ENCODE peak calls at places on chromosomes 12 and 14, in six cellular contexts. I is transverse colon, H is suprapubic skin, R is A549, C is stomach, M is HepG2. S is an unnamed sample.

GRCh38 chr12:88420460-88420859 is 159.8 kb downstream of the KITLG start:
- DNase-seq in I (no peak), H (no peak), R (peak), C (no peak), M (no peak), S (no peak)

GRCh38 chr12:89247962-89248361 is 104.3 kb downstream of the DUSP6 start:
- DNase-seq in I (no peak), H (no peak), R (no peak), C (no peak), M (no peak), S (no peak)

GRCh38 chr12:110619534-110619953 is 5.6 kb downstream of the TCTN1 start:
- DNase-seq in I (no peak), H (no peak), R (no peak), C (no peak), M (no peak), S (no peak)

GRCh38 chr14:33114331-33114730 is 175.7 kb downstream of the NPAS3 start:
- DNase-seq in I (no peak), H (no peak), R (no peak), C (no peak), M (no peak), S (no peak)

GRCh38 chr12:118536306-118536900 is 160.0 kb downstream of the SUDS3 start:
- DNase-seq in I (no peak), H (no peak), R (no peak), C (no peak), M (no peak), S (no peak)

GRCh38 chr14:40122978-40123648 is 690.9 kb upstream of the FBXO33 start:
- DNase-seq in I (no peak), H (no peak), R (no peak), C (no peak), M (no peak), S (no peak)

GRCh38 chr12:93442411-93443340 is 929 bp upstream of the UBE2N start:
- DNase-seq in I (no peak), H (no peak), R (no peak), C (no peak), M (no peak), S (no peak)

GRCh38 chr12:62632521-62632920 is 165.9 kb downstream of the MON2 start:
- DNase-seq in I (peak), H (peak), R (no peak), C (no peak), M (peak), S (peak)

GRCh38 chr12:50043308-50043707 is 14.1 kb upstream of the ASIC1 start:
- DNase-seq in I (no peak), H (no peak), R (no peak), C (no peak), M (no peak), S (no peak)

GRCh38 chr12:112097641-112098040 is 10.9 kb downstream of the NAA25 start:
- DNase-seq in I (no peak), H (no peak), R (no peak), C (no peak), M (no peak), S (no peak)

GRCh38 chr14:73829526-73830431 is 21.9 kb upstream of the PTGR2 start:
- DNase-seq in I (no peak), H (no peak), R (peak), C (no peak), M (peak), S (peak)

GRCh38 chr12:27821259-27821973 is 41.4 kb upstream of the MANSC4 start:
- DNase-seq in I (peak), H (no peak), R (peak), C (peak), M (peak), S (no peak)

GRCh38 chr14:58243790-58244555 is 670 bp upstream of the PSMA3 start:
- DNase-seq in I (no peak), H (no peak), R (peak), C (no peak), M (peak), S (no peak)

GRCh38 chr12:42961395-42961794 is 371.8 kb upstream of the PRICKLE1 start:
- DNase-seq in I (no peak), H (no peak), R (peak), C (no peak), M (peak), S (peak)

GRCh38 chr12:48380596-48380995 is 29.9 kb upstream of the ZNF641 start:
- DNase-seq in I (no peak), H (no peak), R (no peak), C (no peak), M (no peak), S (no peak)

GRCh38 chr12:71000748-71001147 is 80.2 kb upstream of the PTPRR start:
- DNase-seq in I (no peak), H (no peak), R (no peak), C (no peak), M (no peak), S (no peak)

GRCh38 chr14:49853572-49854375 is 1.2 kb upstream of the NEMF start:
- DNase-seq in I (peak), H (no peak), R (peak), C (peak), M (peak), S (peak)

GRCh38 chr14:49857427-49858003 is 4.9 kb upstream of the NEMF start:
- DNase-seq in I (no peak), H (no peak), R (no peak), C (no peak), M (no peak), S (no peak)

GRCh38 chr14:49849213-49849847 is 3.3 kb downstream of the NEMF start:
- DNase-seq in I (no peak), H (no peak), R (no peak), C (no peak), M (no peak), S (no peak)

GRCh38 chr14:49853158-49853477 is 530 bp upstream of the NEMF start:
- DNase-seq in I (no peak), H (no peak), R (no peak), C (no peak), M (no peak), S (no peak)

GRCh38 chr14:49852351-49853157 is at the start of gene NEMF:
- DNase-seq in I (peak), H (peak), R (peak), C (peak), M (peak), S (peak)
- TF ChIP-seq EP300 in I (no peak), H (no peak), R (no peak), C (no peak), M (no peak), S (no peak)

GRCh38 chr12:69345742-69346141 is 2.4 kb upstream of the LYZ start:
- DNase-seq in I (no peak), H (no peak), R (no peak), C (no peak), M (no peak), S (no peak)

GRCh38 chr12:69350777-69351176 is 2.6 kb downstream of the LYZ start:
- DNase-seq in I (no peak), H (no peak), R (no peak), C (no peak), M (no peak), S (no peak)

GRCh38 chr12:69350002-69350626 is 1.9 kb downstream of the LYZ start:
- DNase-seq in I (no peak), H (no peak), R (no peak), C (no peak), M (no peak), S (no peak)

GRCh38 chr12:69345077-69345476 is 3.1 kb upstream of the LYZ start:
- DNase-seq in I (no peak), H (no peak), R (no peak), C (no peak), M (no peak), S (no peak)

DNA sequence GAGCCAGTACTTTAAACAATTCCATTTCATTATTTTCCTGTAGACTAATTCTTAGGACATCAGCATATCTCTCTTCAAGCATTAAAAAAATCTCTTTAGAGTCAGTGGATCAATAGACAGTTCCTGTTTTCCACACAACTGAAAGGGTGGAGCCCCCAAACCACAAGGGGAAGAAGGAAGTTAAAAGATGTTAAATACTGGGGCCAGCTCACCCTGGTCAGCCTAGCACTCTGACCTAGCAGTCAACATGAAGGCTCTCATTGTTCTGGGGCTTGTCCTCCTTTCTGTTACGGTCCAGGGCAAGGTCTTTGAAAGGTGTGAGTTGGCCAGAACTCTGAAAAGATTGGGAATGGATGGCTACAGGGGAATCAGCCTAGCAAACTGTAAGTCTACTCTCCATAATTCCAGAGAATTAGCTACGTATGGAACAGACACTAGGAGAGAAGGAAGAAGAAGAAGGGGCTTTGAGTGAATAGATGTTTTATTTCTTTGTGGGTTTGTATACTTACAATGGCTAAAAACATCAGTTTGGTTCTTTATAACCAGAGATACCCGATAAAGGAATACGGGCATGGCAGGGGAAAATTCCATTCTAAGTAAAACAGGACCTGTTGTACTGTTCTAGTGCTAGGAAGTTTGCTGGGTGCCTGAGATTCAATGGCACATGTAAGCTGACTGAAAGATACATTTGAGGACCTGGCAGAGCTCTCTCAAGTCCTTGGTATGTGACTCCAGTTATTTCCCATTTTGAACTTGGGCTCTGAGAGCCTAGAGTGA is at the start of gene LYZ:
- DNase-seq in I (peak), H (no peak), R (no peak), C (peak), M (peak), S (no peak)
- TF ChIP-seq POLR2A in I (peak), H (no peak), R (no peak), C (no peak), M (peak), S (peak)

GRCh38 chr14:65117795-65118746 is 15.8 kb upstream of the MAX start:
- DNase-seq in I (no peak), H (no peak), R (no peak), C (no peak), M (no peak), S (no peak)

GRCh38 chr14:65110525-65110924 is 8.2 kb upstream of the MAX start:
- DNase-seq in I (no peak), H (no peak), R (no peak), C (no peak), M (no peak), S (no peak)

DNA sequence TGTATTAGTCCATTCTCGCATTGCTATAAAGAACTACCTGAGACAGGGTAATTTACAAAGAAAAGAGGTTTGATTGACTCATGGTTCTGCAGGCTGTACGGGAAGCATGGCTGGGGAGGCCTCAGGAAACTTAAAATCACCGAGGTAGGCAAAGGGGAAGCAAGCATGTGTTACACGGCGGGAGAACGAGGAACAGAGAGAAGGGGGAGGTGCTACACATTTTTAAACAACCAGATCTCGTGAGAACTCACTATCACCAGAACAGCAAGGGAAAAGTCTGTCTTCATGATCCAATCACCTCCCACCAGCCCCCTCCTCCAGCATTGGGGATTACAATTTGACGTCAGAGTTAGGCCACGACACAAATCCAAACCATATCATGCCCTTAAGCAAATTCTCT is 13.3 kb upstream of the MAX start:
- DNase-seq in I (no peak), H (no peak), R (no peak), C (no peak), M (no peak), S (no peak)
- TF ChIP-seq EP300 in I (no peak), H (no peak), R (no peak), C (no peak), M (no peak), S (no peak)

DNA sequence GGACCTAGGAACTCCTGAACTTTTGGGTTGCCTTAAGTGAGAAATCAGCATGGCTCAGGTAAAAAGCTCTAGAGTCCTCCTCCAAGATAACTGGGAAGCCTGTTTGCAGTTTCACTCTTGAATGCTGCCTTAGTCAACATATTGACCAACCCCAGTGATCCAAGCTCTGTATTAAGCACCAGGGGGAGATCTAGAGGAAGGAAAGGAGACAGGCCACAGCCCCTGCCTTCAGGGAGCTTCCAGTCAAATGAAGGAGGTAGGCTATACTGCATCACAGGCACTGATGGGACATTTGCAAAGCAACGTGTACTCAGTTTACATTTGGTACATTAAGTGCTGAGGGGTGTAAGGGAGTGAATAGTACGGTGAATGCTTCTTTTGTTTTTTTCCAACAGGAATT is 1.2 kb upstream of the CSAD start:
- DNase-seq in I (no peak), H (no peak), R (no peak), C (no peak), M (no peak), S (no peak)
- TF ChIP-seq POLR2A in I (no peak), H (no peak), R (no peak), C (no peak), M (no peak), S (no peak)

GRCh38 chr14:99037777-99038176 is 234.2 kb downstream of the BCL11B start:
- DNase-seq in I (no peak), H (no peak), R (no peak), C (peak), M (no peak), S (no peak)
- TF ChIP-seq EP300 in I (no peak), H (no peak), R (no peak), C (no peak), M (no peak), S (no peak)

DNA sequence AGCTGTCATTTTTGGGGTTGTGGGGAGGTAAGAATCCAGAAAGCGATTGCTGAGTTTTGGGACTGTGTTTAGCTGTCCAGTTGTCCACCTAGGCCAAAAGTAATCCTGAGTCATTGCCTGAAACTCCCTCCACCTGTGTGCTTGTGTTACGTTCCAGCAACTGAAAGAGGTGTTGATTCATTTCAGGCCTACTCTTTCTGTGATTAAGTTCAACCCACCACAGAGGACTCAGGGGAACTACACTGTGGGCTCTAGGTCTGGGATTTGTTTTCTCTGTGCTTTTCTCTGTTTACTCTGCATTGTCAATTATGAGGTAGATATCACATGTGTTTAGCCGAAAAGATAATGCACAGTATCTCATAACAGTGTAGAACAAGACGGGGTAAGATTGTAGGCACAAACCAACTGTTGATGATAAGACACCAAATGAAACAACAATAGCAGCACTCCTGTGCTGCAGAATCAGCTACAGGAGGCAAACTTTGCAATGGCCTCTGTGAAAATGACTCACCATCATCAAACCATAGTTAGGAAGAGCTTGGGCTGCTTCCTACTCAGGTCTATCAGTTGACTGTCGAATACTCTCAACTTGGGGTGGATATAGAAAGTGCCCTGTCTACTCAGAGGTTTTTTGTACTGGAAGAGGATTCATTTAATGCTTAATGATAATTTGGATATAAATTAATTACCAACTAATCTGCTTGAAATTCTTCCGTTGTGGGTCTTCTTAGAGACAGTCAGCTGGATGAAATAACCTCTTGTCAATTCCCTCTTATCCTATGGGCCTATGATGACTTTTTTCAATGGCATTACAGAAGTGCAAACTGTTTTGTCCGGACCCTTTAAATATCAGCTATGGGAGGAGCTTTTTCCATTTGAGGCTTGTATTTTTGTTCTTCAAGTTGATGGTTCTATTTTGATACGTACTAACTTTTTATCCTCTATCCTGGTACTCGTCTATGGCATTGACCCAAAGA is 385.9 kb downstream of the BMP4 start:
- DNase-seq in I (no peak), H (no peak), R (no peak), C (no peak), M (no peak), S (no peak)
- TF ChIP-seq POLR2A in I (no peak), H (no peak), R (no peak), C (no peak), M (no peak), S (no peak)

DNA sequence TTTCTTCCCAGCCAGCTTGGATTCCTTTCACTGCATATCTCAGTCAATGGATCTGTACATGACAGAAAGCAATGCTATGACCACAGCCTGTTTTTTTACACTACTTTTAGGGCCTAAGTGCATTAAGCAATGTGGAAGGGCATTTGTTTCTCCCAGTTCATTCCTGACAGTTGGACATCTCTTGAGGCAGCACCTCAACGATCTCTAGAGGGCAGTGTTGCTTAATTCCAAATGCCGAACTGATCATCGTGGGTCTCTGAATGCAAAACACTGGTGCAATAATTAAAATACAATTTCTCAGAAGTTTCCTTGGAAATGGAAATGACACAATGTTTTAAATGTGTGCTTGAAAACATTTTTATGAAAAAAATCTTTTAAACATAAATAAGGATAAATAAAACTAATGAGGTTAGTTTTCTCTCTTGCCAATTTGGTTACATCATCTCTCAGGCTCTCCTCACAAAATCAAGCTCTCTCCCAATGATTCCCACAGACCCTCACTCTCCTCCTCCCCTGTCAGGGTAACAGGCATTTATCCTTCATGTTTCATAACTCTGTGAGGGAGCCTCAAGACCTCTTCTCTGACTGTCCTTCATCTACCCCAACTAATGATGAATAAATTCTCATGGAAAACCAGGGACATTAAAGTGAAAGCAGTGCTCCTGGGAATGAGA is 192.4 kb upstream of the SLC16A7 start:
- DNase-seq in I (peak), H (no peak), R (peak), C (peak), M (peak), S (peak)
- TF ChIP-seq EP300 in I (no peak), H (no peak), R (no peak), C (no peak), M (no peak), S (no peak)

GRCh38 chr14:24138396-24139271 is 2.6 kb downstream of the PSME1 start:
- DNase-seq in I (no peak), H (no peak), R (no peak), C (no peak), M (no peak), S (no peak)
- TF ChIP-seq POLR2A in I (no peak), H (no peak), R (no peak), C (no peak), M (no peak), S (no peak)

GRCh38 chr12:39897315-39897714 is 208.6 kb downstream of the SLC2A13 start:
- DNase-seq in I (no peak), H (no peak), R (no peak), C (no peak), M (no peak), S (no peak)
- TF ChIP-seq EP300 in I (no peak), H (no peak), R (no peak), C (no peak), M (no peak), S (no peak)

GRCh38 chr12:46198913-46199312 is 69.9 kb downstream of the SLC38A1 start:
- DNase-seq in I (no peak), H (no peak), R (no peak), C (no peak), M (no peak), S (no peak)

GRCh38 chr12:46200551-46200950 is 68.3 kb downstream of the SLC38A1 start:
- DNase-seq in I (no peak), H (no peak), R (no peak), C (no peak), M (no peak), S (no peak)

GRCh38 chr12:46197876-46198275 is 71.0 kb downstream of the SLC38A1 start:
- DNase-seq in I (no peak), H (no peak), R (no peak), C (no peak), M (no peak), S (no peak)

GRCh38 chr12:46205293-46205692 is 63.5 kb downstream of the SLC38A1 start:
- DNase-seq in I (no peak), H (no peak), R (no peak), C (no peak), M (no peak), S (no peak)

DNA sequence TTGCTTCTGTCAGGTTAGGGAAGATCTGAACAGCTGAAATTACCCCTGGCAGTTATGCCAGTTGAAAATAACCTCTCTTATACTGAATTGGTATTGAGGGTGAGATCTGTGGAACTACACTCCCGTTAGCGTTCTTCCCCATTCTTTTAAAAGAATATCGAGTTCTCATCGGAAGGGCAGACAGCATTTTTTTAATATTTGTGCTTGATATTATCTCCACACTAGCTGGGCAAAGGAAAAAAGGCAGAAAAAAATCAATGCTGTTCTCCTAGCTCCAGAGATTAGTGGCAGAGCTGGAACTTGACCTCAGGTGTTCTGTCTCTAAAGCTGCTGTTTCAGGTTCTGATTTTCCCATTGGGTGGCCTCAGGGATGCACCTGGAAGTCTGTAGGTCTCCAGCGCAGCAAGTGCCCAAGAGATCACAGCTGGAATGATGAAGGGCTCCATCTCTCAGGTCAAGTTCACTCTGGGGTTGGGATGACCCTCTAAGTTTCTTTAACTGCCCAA is 67.5 kb downstream of the SLC38A1 start:
- DNase-seq in I (no peak), H (no peak), R (no peak), C (no peak), M (no peak), S (no peak)
- TF ChIP-seq POLR2A in I (no peak), H (no peak), R (no peak), C (no peak), M (no peak), S (no peak)